ENCODE peak calls at places on chromosomes 3 and 15, in ten cellular contexts. E is mucosa of descending colon; H is body of pancreas; F is IMR-90; O is CD8-positive, alpha-beta T cell; P is effector memory CD4-positive, alpha-beta T cell; V is WERI-Rb-1; G is kidney; C is tibial artery; R is fibroblast of lung. S is an unnamed sample.

GRCh38 chr3:56855856-56856538 is 54.2 kb upstream of the ARHGEF3 start:
- DNase-seq in R (peak; percentile 46), E (peak; percentile 56), F (no peak), V (peak; percentile 59), G (no peak), H (no peak), O (peak; percentile 20), P (no peak), C (peak; percentile 38), S (no peak)

GRCh38 chr3:162112719-162113118 is 616.1 kb downstream of the OTOL1 start:
- DNase-seq in H (no peak), R (no peak), G (no peak), C (no peak), V (no peak), O (no peak), E (no peak), P (no peak), F (no peak), S (no peak)

GRCh38 chr15:99963976-99964375 is 230.7 kb upstream of the LYSMD4 start:
- DNase-seq in V (no peak), O (no peak), H (no peak), P (no peak), G (no peak), E (no peak), C (no peak), F (no peak), R (no peak), S (peak; percentile 1)

GRCh38 chr3:167626490-167626889 is 27.3 kb downstream of the WDR49 start:
- DNase-seq in C (no peak), O (no peak), E (no peak), P (no peak), V (no peak), G (no peak), R (no peak), F (no peak), H (peak; percentile 8), S (no peak)

GRCh38 chr3:194375473-194375872 is 5.9 kb upstream of the LRRC15 start:
- DNase-seq in O (no peak), P (no peak), R (no peak), C (no peak), V (peak; percentile 89), G (peak; percentile 22), F (no peak), E (no peak), H (no peak), S (no peak)

GRCh38 chr15:57873564-57874209 is 167.2 kb downstream of the POLR2M start:
- DNase-seq in R (peak; percentile 84), G (no peak), V (no peak), E (no peak), F (peak; percentile 7), P (no peak), O (no peak), H (no peak), C (no peak), S (no peak)

GRCh38 chr3:108391917-108392585 is 95.7 kb downstream of the HHLA2 start:
- DNase-seq in P (no peak), G (no peak), E (no peak), R (peak; percentile 82), V (no peak), O (no peak), F (peak; percentile 40), H (no peak), C (no peak), S (no peak)

GRCh38 chr3:11090551-11090950 is 63.7 kb upstream of the HRH1 start:
- DNase-seq in H (no peak), O (no peak), P (no peak), V (no peak), E (no peak), F (no peak), G (no peak), C (no peak), R (no peak), S (no peak)

GRCh38 chr3:49161808-49162530 is 4.2 kb downstream of the CCDC71 start:
- DNase-seq in H (no peak), E (no peak), V (no peak), F (no peak), G (no peak), R (no peak), O (no peak), P (no peak), C (no peak), S (no peak)

DNA sequence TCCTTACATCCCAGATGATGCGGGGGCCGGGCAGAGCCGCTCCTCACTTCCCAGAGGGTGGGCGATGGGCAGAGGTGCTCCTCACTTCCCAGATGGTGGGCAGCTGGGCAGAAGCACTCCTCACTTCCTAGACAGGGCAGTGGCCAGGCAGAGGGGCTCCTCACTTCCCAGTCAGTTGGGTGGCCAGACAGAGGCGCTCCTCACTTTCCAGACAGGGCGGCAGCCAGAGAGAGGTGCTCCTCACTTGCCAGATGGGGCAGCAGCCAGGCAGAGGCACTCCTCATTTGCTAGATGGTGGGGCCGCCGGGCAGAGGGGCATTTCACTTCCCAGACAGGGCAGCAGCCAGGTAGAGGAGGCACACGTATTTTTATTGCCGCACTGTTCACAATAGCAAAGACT is 622.0 kb upstream of the KCNMB2 start:
- DNase-seq in V (no peak), G (peak; percentile 72), P (no peak), H (no peak), O (no peak), C (no peak), E (no peak), F (no peak), R (no peak), S (no peak)
- H3K9me3 ChIP-seq in V (no peaks in the 10 kb centered on the region), G (no peaks in the 10 kb centered on the region), P (no peaks in the 10 kb centered on the region), H (no peaks in the 10 kb centered on the region), O (no peaks in the 10 kb centered on the region), C (no peaks in the 10 kb centered on the region), E (no peaks in the 10 kb centered on the region), F (no peaks in the 10 kb centered on the region), R (no peaks in the 10 kb centered on the region), S (no peaks in the 10 kb centered on the region)

GRCh38 chr3:20215636-20216035 is 29.6 kb upstream of the SGO1 start:
- DNase-seq in C (no peak), H (no peak), O (no peak), E (no peak), G (no peak), V (no peak), F (no peak), P (no peak), R (no peak), S (no peak)
- H3K9me3 ChIP-seq in C (no peaks in the 10 kb centered on the region), H (no peaks in the 10 kb centered on the region), O (no peaks in the 10 kb centered on the region), E (no peaks in the 10 kb centered on the region), G (no peaks in the 10 kb centered on the region), V (no peaks in the 10 kb centered on the region), F (no peaks in the 10 kb centered on the region), P (no peaks in the 10 kb centered on the region), R (no peaks in the 10 kb centered on the region), S (no peaks in the 10 kb centered on the region)

DNA sequence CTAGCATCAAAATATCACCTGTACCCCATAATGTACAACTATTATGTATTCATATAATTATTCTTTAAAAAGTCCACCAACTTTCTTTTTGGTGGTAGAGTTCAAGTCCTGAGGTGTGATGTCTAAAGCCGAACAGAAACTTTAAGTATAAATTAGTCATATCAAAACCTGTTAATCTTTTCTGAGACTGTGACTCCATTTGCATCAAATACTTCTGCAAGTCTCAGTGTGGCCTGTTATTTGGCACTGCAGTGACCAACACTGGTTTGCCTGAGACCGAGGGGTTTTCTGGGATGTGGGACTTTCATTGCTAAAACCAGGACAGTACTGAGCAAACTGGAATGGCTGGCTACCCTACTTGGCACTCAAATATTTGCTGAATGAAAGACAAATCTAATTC is 7.3 kb downstream of the NGLY1 start:
- DNase-seq in G (no peak), E (no peak), H (no peak), O (no peak), R (no peak), P (no peak), V (no peak), C (no peak), F (no peak), S (no peak)
- H3K9me3 ChIP-seq in G (no peaks in the 10 kb centered on the region), E (peaks cover 8% of the 10 kb centered on the region), H (no peaks in the 10 kb centered on the region), O (no peaks in the 10 kb centered on the region), R (no peaks in the 10 kb centered on the region), P (no peaks in the 10 kb centered on the region), V (peaks cover 2% of the 10 kb centered on the region), C (no peaks in the 10 kb centered on the region), F (no peaks in the 10 kb centered on the region), S (peaks cover 7% of the 10 kb centered on the region)

DNA sequence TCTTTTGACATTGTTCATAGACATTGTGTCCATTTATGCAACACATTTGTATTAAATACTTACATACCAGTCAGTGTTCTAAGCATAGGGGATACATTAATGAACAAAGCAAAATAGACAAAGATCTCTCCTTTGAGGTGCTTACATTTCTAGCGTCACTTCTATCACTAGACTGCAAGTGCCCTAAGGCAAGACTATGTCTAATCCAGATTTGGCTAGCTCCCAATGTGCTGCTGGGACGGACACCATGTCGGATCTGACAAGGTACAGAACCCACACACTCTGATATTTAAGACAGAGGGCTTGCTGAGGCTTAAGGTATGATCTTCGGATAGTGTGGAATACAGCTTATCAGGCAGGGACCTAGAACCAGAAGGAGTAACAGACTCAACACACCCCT is 41.4 kb downstream of the MYLK start:
- DNase-seq in H (no peak), E (no peak), F (no peak), P (no peak), R (no peak), G (no peak), V (no peak), C (no peak), O (no peak), S (no peak)
- H3K9me3 ChIP-seq in H (peaks cover 2% of the 10 kb centered on the region), E (peaks cover 19% of the 10 kb centered on the region), F (peaks cover 17% of the 10 kb centered on the region), P (no peaks in the 10 kb centered on the region), R (peaks cover 2% of the 10 kb centered on the region), G (peaks cover 7% of the 10 kb centered on the region), V (peaks cover 3% of the 10 kb centered on the region), C (no peaks in the 10 kb centered on the region), O (peaks cover 4% of the 10 kb centered on the region), S (peaks cover 2% of the 10 kb centered on the region)

GRCh38 chr3:21405671-21406667 is 345.0 kb downstream of the ZNF385D start:
- DNase-seq in F (no peak), O (no peak), H (no peak), E (no peak), P (no peak), G (peak; percentile 67), C (no peak), V (no peak), R (no peak), S (no peak)

GRCh38 chr3:21407743-21408142 is 343.3 kb downstream of the ZNF385D start:
- DNase-seq in E (no peak), C (no peak), O (no peak), F (no peak), V (no peak), G (no peak), H (no peak), R (no peak), P (no peak), S (no peak)
- H3K9me3 ChIP-seq in E (peaks cover 38% of the 10 kb centered on the region), C (no peaks in the 10 kb centered on the region), O (no peaks in the 10 kb centered on the region), F (peaks cover 3% of the 10 kb centered on the region), V (no peaks in the 10 kb centered on the region), G (no peaks in the 10 kb centered on the region), H (no peaks in the 10 kb centered on the region), R (no peaks in the 10 kb centered on the region), P (no peaks in the 10 kb centered on the region), S (no peaks in the 10 kb centered on the region)

S was measured in spleen.